ENCODE peak calls at places on chromosomes 12 and 14, in nine cellular contexts. I is Calu3; C is A549; L is dorsolateral prefrontal cortex; K is left cardiac atrium; V is adipocyte; A is stomach; D is activated CD8-positive, alpha-beta memory T cell treated with anti-CD3 and anti-CD28 coated beads for 24 hours; G is HEK293T. Y is an unnamed sample.

GRCh38 chr14:82070753-82071152 is 537.1 kb upstream of the SEL1L start:
- DNase-seq in I (no peak), C (no peak), L (no peak), K (no peak), V (no peak), A (no peak), D (no peak), G (no peak), Y (no peak)

GRCh38 chr14:98234208-98234607 is 1037.8 kb downstream of the BCL11B start:
- DNase-seq in I (no peak), C (no peak), L (no peak), K (no peak), V (no peak), A (no peak), D (no peak), G (no peak), Y (peak; percentile 50)

GRCh38 chr12:116393859-116394650 is 116.6 kb upstream of the MED13L start:
- DNase-seq in I (no peak), C (no peak), L (no peak), K (no peak), V (no peak), A (no peak), D (no peak), G (no peak), Y (no peak)

GRCh38 chr14:21068521-21069387 is 1.4 kb upstream of the ARHGEF40 start:
- DNase-seq in I (peak; percentile 60), C (peak; percentile 73), L (no peak), K (peak; percentile 61), V (peak; percentile 88), A (peak; percentile 63), D (peak; percentile 72), G (peak; percentile 65), Y (no peak)

GRCh38 chr14:89576132-89576923 is 159.3 kb upstream of the FOXN3 start:
- DNase-seq in I (no peak), C (no peak), L (no peak), K (no peak), V (no peak), A (no peak), D (no peak), G (peak; percentile 61), Y (no peak)

GRCh38 chr14:101478096-101478495 is 83.2 kb upstream of the DIO3 start:
- DNase-seq in I (no peak), C (no peak), L (no peak), K (no peak), V (no peak), A (peak; percentile 21), D (no peak), G (no peak), Y (no peak)

GRCh38 chr12:44876554-44877275 is 600 bp upstream of the NELL2 start:
- DNase-seq in I (peak; percentile 24), C (peak; percentile 46), L (no peak), K (peak; percentile 41), V (peak; percentile 47), A (no peak), D (no peak), G (peak; percentile 59), Y (no peak)

GRCh38 chr12:51262758-51263177 is 7.4 kb downstream of the SMAGP start:
- DNase-seq in I (peak; percentile 63), C (peak; percentile 46), L (no peak), K (no peak), V (peak; percentile 68), A (peak; percentile 78), D (no peak), G (no peak), Y (no peak)

GRCh38 chr12:100733817-100734593 is 60.6 kb upstream of the ANO4 start:
- DNase-seq in I (peak; percentile 25), C (peak; percentile 17), L (no peak), K (no peak), V (peak; percentile 83), A (no peak), D (no peak), G (peak; percentile 43), Y (no peak)

GRCh38 chr12:112419269-112420133 is 754 bp downstream of the PTPN11 start:
- DNase-seq in I (peak; percentile 74), C (peak; percentile 58), L (no peak), K (peak; percentile 72), V (peak; percentile 94), A (peak; percentile 64), D (no peak), G (peak; percentile 65), Y (peak; percentile 93)

GRCh38 chr12:25518512-25518911 is 34.6 kb downstream of the LMNTD1 start:
- DNase-seq in I (no peak), C (no peak), L (no peak), K (no peak), V (no peak), A (no peak), D (no peak), G (no peak), Y (no peak)

GRCh38 chr14:101716956-101717662 is 44.4 kb upstream of the PPP2R5C start:
- DNase-seq in I (no peak), C (no peak), L (no peak), K (no peak), V (no peak), A (peak; percentile 20), D (no peak), G (no peak), Y (peak; percentile 37)